ENCODE peak calls at places on chromosomes 7 and 10, in six cellular contexts. Q is tibial nerve, Y is right lobe of liver, U is thoracic aorta, F is IMR-90, R is Caco-2. V is an unnamed sample.
A peak's percentile ranks its signal among the peaks of the same experiment; 100 is the strongest.

GRCh38 chr10:58106211-58107035 is 161.3 kb downstream of the IPMK start:
- DNase-seq in Q (no peak), Y (no peak), U (no peak), F (no peak), R (no peak), V (no peak)

GRCh38 chr10:93701903-93702277 is 502 bp downstream of the FRA10AC1 start:
- DNase-seq in Q (peak; percentile 29), Y (no peak), U (no peak), F (peak; percentile 55), R (peak; percentile 14), V (no peak)

GRCh38 chr7:108007762-108008161 is 4.8 kb upstream of the LAMB1 start:
- DNase-seq in Q (no peak), Y (no peak), U (no peak), F (no peak), R (no peak), V (no peak)

GRCh38 chr10:70541738-70542564 is 60.6 kb downstream of the PRF1 start:
- DNase-seq in Q (no peak), Y (no peak), U (no peak), F (no peak), R (no peak), V (no peak)

GRCh38 chr7:36017111-36017510 is 135.9 kb upstream of the EEPD1 start:
- DNase-seq in Q (no peak), Y (no peak), U (no peak), F (no peak), R (no peak), V (no peak)

GRCh38 chr10:112907893-112908292 is 42.2 kb upstream of the TCF7L2 start:
- DNase-seq in Q (no peak), Y (no peak), U (no peak), F (peak; percentile 37), R (no peak), V (no peak)

GRCh38 chr7:100673942-100674431 is 447 bp downstream of the GNB2 start:
- DNase-seq in Q (peak; percentile 54), Y (peak; percentile 65), U (no peak), F (no peak), R (no peak), V (no peak)

GRCh38 chr7:140992422-140992821 is 22.3 kb downstream of the MRPS33 start:
- DNase-seq in Q (no peak), Y (no peak), U (no peak), F (no peak), R (no peak), V (no peak)

GRCh38 chr10:45181483-45181882 is 133.9 kb downstream of the OR13A1 start:
- DNase-seq in Q (no peak), Y (no peak), U (no peak), F (peak; percentile 24), R (no peak), V (no peak)

GRCh38 chr10:13815766-13816165 is 229.0 kb downstream of the PRPF18 start:
- DNase-seq in Q (no peak), Y (no peak), U (no peak), F (peak; percentile 82), R (no peak), V (no peak)

GRCh38 chr7:934469-935320 is 19.8 kb downstream of the ADAP1 start:
- DNase-seq in Q (no peak), Y (no peak), U (no peak), F (no peak), R (no peak), V (no peak)

GRCh38 chr10:90592903-90593302 is 264.9 kb downstream of the HTR7 start:
- DNase-seq in Q (peak; percentile 13), Y (no peak), U (peak; percentile 6), F (peak; percentile 51), R (peak; percentile 58), V (no peak)

GRCh38 chr10:17533731-17534130 is 79.3 kb upstream of the ST8SIA6 start:
- DNase-seq in Q (no peak), Y (no peak), U (no peak), F (peak; percentile 45), R (no peak), V (no peak)

GRCh38 chr7:71871446-71871845 is 540.7 kb downstream of the CALN1 start:
- DNase-seq in Q (no peak), Y (no peak), U (no peak), F (no peak), R (no peak), V (no peak)

DNA sequence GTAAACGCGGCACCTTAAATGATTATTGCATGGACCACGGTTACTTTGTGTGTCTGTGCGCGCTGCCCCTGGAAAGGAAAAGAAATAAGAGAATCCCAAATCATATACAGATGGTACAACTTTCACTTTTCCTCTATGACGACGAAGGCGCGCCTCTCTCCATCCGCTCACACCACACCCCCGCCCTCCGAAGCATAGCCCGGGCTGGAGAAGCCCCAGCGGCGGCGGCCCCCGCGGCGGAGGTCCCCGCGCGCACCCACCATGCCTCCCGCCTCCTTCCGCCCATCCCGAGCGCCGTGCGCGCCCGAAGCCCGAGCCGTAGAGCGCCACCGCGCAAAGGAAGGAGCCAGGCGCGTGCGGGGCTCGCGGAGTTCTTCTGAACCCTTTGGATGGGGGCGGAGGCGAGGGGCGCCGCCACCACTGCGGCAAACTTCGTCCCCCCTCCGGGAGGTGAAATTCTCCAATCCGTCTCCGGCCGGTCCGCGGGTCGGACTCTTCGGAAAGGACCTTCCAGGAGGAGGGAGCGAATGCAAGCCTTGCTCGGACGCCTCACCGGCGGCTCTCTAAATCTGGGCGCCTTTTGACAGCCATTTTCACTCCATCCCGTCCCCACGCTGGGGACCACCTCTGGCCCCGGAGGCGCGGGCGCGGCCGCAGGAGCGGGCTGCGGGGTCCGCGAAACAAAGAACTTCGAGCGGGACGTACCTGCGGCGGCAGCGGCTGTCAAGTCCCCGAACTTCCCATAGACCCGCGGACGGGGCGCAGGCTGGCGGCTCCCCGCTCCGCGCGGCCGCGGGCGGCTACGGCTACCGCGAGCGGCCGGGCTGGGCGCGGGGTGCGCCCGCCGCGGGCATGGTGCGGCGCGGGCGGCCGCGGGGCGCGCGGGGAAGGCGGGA is 495 bp downstream of the GLI3 start:
- DNase-seq in Q (no peak), Y (no peak), U (peak; percentile 16), F (peak; percentile 72), R (peak; percentile 5), V (peak; percentile 60)
- H3K4me3 ChIP-seq in Q (peak overlapping the region; percentile 82), Y (peak overlapping the region; percentile 47), U (peak overlapping the region; percentile 93), F (peak overlapping the region; percentile 55), R (peak overlapping the region; percentile 39), V (peak overlapping the region; percentile 78)

DNA sequence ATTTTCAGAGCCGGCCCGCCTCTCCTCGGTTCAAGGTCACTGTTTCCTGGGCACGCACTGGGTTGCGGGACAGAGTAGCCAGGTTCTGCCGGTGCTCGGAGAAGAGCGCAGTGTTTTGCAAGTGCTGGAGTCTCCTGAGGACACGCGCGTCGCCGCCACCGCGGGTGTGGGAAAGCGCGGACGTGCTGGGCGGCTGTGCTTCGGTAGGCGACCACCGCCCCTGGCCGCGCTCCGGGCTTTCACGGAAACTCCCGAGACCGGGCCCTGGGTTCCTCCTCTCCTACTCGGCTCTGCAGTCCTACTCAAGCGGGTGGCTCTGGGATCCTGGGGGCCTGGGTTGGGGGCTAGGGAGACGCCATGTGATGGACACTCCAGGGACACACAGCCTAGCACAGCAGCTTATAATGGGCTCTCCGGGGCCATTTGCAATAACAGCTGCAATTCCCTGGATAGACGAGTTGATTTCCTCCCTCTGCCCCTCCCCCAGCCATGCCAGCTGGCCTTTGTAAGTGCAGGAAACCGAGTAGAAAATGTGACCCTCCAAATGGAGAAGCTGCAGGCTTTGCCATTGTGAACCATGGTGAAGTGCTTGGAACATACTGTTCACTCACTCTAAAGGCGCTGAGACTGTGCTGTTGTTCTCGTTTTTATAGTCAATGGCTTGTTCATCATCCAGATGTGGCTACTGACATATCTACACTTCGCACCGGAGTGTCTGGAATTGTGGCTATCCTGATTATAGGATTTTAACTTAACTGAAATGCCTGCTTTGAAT is 2.1 kb downstream of the FRAT1 start:
- DNase-seq in Q (peak; percentile 48), Y (peak; percentile 79), U (no peak), F (no peak), R (no peak), V (peak; percentile 44)
- H3K4me3 ChIP-seq in Q (peak overlapping the region; percentile 74), Y (peak overlapping the region; percentile 72), U (peak overlapping the region; percentile 95), F (no peak overlapping the region), R (no peak overlapping the region), V (no peak overlapping the region)

GRCh38 chr7:23009303-23009702 is 4.6 kb downstream of the HYCC1 start:
- DNase-seq in Q (no peak), Y (no peak), U (no peak), F (no peak), R (no peak), V (no peak)

GRCh38 chr7:23012186-23012585 is 1.7 kb downstream of the HYCC1 start:
- DNase-seq in Q (no peak), Y (no peak), U (no peak), F (no peak), R (no peak), V (no peak)

GRCh38 chr7:23013715-23014649 is at the start of gene HYCC1:
- DNase-seq in Q (peak; percentile 99), Y (peak; percentile 99), U (peak; percentile 95), F (peak; percentile 99), R (peak; percentile 99), V (peak; percentile 99)

GRCh38 chr7:23012797-23013714 is 874 bp downstream of the HYCC1 start:
- DNase-seq in Q (no peak), Y (peak; percentile 56), U (no peak), F (no peak), R (peak; percentile 49), V (peak; percentile 90)

DNA sequence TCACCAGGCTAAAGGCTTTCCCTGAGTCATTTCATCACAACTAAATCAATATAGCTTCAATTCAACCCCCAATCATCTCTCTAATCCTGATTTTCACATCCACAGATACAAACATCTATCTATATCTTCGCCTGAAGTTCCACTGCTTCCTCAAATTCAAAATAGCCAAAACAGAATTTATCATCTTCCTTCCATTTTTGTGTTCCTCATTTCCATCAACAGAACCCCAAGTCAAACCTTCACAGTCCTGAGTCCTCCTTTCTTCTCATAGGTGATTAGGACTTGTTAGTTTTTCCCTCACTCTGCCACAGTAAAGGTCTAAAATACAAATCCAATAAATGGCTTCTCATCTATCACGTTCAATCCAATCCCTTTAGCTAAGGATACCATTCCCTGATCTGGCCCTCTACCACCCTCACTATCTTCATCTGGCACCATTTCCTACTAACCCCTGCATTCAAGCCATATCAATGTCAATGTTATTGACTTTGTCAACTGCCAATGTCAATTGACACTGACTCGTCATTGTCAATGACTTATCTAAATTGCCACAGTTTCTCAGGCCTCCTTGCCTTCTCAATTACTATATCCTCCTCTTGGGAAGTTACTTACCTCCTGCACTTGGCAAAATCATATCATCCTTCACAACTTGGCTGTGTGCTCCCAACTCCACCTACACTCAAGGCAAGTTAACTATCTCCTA is 2.6 kb downstream of the HYCC1 start:
- DNase-seq in Q (no peak), Y (no peak), U (no peak), F (no peak), R (no peak), V (no peak)
- H3K4me3 ChIP-seq in Q (no peak overlapping the region), Y (no peak overlapping the region), U (peak overlapping the region; percentile 12), F (peak overlapping the region; percentile 22), R (no peak overlapping the region), V (no peak overlapping the region)

GRCh38 chr10:28692050-28692449 is 14.7 kb downstream of the BAMBI start:
- DNase-seq in Q (no peak), Y (no peak), U (no peak), F (no peak), R (no peak), V (no peak)

GRCh38 chr10:28690545-28690944 is 13.2 kb downstream of the BAMBI start:
- DNase-seq in Q (no peak), Y (no peak), U (no peak), F (no peak), R (no peak), V (no peak)

GRCh38 chr10:28691187-28691694 is 13.9 kb downstream of the BAMBI start:
- DNase-seq in Q (no peak), Y (no peak), U (no peak), F (no peak), R (no peak), V (no peak)

GRCh38 chr10:28698075-28698474 is 20.8 kb downstream of the BAMBI start:
- DNase-seq in Q (no peak), Y (no peak), U (no peak), F (no peak), R (no peak), V (no peak)

GRCh38 chr10:28694530-28694929 is 17.2 kb downstream of the BAMBI start:
- DNase-seq in Q (no peak), Y (no peak), U (no peak), F (no peak), R (no peak), V (no peak)
- H3K4me3 ChIP-seq in Q (no peak overlapping the region), Y (no peak overlapping the region), U (no peak overlapping the region), F (no peak overlapping the region), R (no peak overlapping the region), V (no peak overlapping the region)

V was measured in lower leg skin.